ENCODE peak calls at places on chromosomes 7 and 10, in six cellular contexts. E is lower lobe of right lung, C is fibroblast of villous mesenchyme, T is cardiac muscle cell, L is fibroblast of lung, O is Panc1. P is an unnamed sample.

GRCh38 chr7:111813306-111813705 is 251.0 kb upstream of the IMMP2L start:
- DNase-seq in E (no peak), C (no peak), T (no peak), L (no peak), O (no peak), P (no peak)

GRCh38 chr10:121185816-121186215 is 334.7 kb downstream of the WDR11 start:
- DNase-seq in E (no peak), C (no peak), T (no peak), L (no peak), O (no peak), P (no peak)

GRCh38 chr7:123643495-123644428 is 11.9 kb upstream of the LMOD2 start:
- DNase-seq in E (no peak), C (peak; percentile 82), T (peak; percentile 83), L (peak; percentile 81), O (no peak), P (peak; percentile 29)

GRCh38 chr10:110176626-110177025 is 30.8 kb upstream of the MXI1 start:
- DNase-seq in E (no peak), C (no peak), T (no peak), L (peak; percentile 7), O (no peak), P (no peak)

GRCh38 chr10:116694253-116694926 is 48.0 kb downstream of the HSPA12A start:
- DNase-seq in E (no peak), C (no peak), T (no peak), L (peak; percentile 7), O (no peak), P (no peak)

GRCh38 chr10:47297796-47298540 is 2.0 kb upstream of the GDF10 start:
- DNase-seq in E (no peak), C (no peak), T (no peak), L (no peak), O (no peak), P (no peak)

GRCh38 chr10:22252286-22252800 is 34.5 kb upstream of the EBLN1 start:
- DNase-seq in E (peak; percentile 61), C (peak; percentile 16), T (peak; percentile 84), L (peak; percentile 60), O (no peak), P (peak; percentile 32)

GRCh38 chr10:124035306-124035927 is 58.0 kb downstream of the CHST15 start:
- DNase-seq in E (no peak), C (no peak), T (no peak), L (no peak), O (no peak), P (no peak)

GRCh38 chr7:17654940-17655339 is 285.4 kb downstream of the SNX13 start:
- DNase-seq in E (no peak), C (no peak), T (no peak), L (no peak), O (no peak), P (no peak)

GRCh38 chr7:17646181-17646956 is 293.9 kb downstream of the SNX13 start:
- DNase-seq in E (no peak), C (peak; percentile 67), T (peak; percentile 75), L (peak; percentile 52), O (peak; percentile 69), P (peak; percentile 26)

GRCh38 chr7:17651296-17651695 is 289.0 kb downstream of the SNX13 start:
- DNase-seq in E (no peak), C (no peak), T (peak; percentile 18), L (peak; percentile 9), O (no peak), P (no peak)

DNA sequence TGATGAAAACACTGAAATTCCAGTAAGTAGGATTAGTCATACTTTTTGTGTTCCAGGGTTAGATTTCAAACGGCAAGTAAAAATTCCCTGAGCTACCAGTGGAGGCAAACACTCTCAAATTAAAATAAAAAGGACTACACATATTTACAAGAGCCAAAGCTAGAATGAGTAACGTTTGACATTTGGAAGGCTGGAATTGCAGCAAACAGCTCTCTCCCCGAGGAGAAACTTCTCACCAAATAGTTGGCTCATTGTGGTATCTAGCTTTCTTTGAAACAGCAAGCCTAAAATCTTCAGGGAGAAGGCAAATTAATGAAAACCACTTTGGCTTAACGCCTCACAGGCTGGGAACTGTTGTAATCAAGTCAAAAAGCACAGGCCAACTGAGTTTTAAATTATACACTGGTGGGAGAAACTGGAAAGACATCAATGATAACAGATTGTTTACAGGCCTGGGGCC is 288.3 kb downstream of the SNX13 start:
- DNase-seq in E (no peak), C (peak; percentile 79), T (peak; percentile 93), L (peak; percentile 92), O (no peak), P (no peak)
- TF ChIP-seq CTCF in E (no peak), C (peak; percentile 20), T (peak; percentile 45), L (peak; percentile 34), O (no peak), P (no peak)

GRCh38 chr10:69801434-69802315 is at the start of gene COL13A1:
- DNase-seq in E (peak; percentile 55), C (peak; percentile 69), T (peak; percentile 72), L (peak; percentile 79), O (no peak), P (peak; percentile 39)
- TF ChIP-seq CTCF in E (no peak), C (no peak), T (no peak), L (no peak), O (no peak), P (no peak)

DNA sequence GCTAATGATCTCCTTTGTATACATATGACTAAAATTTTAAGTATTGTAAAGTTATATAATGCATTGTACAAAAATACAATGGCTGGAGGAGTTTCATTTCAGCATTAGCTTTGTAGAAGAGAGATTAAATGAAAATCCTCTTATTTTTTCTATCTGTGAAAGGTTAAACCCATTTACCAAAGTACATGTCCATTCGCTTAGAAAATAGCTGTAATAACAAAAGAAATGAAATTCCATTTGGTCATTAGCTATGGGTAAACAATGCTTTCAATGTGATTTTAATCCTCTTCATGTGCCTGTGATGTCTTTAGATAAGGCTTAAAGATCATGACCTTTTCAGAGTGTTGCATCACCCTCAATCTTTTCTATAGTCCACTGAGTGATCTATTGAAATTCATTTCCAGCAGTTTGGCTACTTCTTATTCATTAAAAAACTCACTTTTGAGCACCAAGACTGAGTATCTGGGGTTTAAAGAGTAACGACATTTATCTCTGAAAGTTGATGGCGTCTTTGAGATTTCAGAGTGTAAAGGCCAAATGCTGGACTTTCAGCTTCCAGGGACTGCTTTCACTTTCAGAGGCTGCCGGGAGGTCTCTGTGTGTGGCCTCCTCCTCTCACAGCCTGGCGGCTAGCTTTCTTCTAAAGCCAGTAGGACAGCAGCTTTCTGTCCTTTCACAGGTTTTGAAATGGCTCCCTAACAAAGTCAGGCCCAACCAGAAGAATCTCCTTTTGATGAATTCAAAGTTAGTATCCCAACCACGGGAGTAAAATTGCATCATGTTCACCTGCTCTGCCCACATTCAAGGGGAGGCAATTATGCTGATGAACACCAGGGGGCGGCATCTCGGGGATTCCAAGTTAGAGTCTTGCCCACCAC is 701.4 kb upstream of the COBL start:
- DNase-seq in E (no peak), C (peak; percentile 8), T (no peak), L (no peak), O (peak; percentile 30), P (peak; percentile 69)
- TF ChIP-seq CTCF in E (peak; percentile 43), C (peak; percentile 35), T (no peak), L (no peak), O (peak; percentile 76), P (peak; percentile 68)

DNA sequence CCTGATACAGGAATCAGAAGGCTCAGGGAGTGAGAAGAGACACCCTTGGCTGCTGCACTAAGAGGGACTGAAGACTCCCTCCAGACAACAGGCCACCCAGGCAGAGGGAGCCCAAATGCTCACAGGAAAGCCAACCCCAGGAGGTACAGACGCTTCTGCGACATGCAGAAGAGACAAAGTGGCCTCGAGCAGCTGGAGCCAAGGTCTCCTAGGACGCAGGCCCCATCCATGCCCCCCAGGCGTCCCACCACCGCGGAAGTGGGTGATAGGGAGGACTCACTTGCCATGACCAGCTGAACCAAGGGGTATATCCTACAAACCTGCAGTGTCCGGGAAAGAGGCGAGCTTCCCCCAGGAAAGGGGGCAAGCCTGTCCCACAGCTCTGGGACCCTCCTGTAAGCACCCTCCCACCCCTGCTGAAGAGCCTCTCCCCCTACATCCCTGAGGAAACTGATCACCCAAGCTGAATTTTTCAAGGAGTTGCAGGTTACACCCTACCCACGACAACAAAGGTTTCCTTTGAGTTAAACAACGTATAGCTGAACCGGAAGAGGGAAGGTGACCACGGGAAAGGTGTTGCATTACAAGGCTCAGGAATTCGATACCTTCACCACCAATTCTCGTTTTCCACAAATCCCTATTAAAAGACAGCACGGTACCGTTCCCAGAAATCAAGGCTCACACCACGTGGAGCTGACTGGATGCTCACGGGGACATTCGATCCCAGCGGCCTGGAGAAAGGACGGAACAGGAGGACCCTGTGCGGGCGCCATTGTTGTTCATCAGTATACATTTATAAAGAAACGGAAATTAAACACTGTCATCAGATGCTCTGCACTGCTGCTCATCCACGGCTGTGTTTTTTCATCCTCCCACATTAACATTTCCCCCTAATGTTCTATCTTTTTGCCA is 56.6 kb downstream of the CTBP2 start:
- DNase-seq in E (no peak), C (no peak), T (no peak), L (no peak), O (no peak), P (no peak)
- TF ChIP-seq CTCF in E (no peak), C (no peak), T (no peak), L (no peak), O (no peak), P (no peak)

GRCh38 chr10:113475381-113475807 is 77.5 kb upstream of the HABP2 start:
- DNase-seq in E (no peak), C (no peak), T (peak; percentile 21), L (peak; percentile 91), O (no peak), P (no peak)
- TF ChIP-seq CTCF in E (no peak), C (no peak), T (no peak), L (no peak), O (no peak), P (no peak)

GRCh38 chr7:44488955-44489354 is 1.5 kb downstream of the NUDCD3 start:
- DNase-seq in E (no peak), C (no peak), T (no peak), L (no peak), O (no peak), P (no peak)

GRCh38 chr7:44491229-44491628 is 771 bp upstream of the NUDCD3 start:
- DNase-seq in E (no peak), C (no peak), T (no peak), L (no peak), O (no peak), P (no peak)

GRCh38 chr7:44486693-44487092 is 3.8 kb downstream of the NUDCD3 start:
- DNase-seq in E (no peak), C (peak; percentile 14), T (peak; percentile 34), L (peak; percentile 37), O (no peak), P (peak; percentile 24)

GRCh38 chr7:44489955-44490350 is 505 bp downstream of the NUDCD3 start:
- DNase-seq in E (peak; percentile 46), C (peak; percentile 36), T (peak; percentile 12), L (no peak), O (no peak), P (peak; percentile 32)

GRCh38 chr7:44490351-44491200 is at the start of gene NUDCD3:
- DNase-seq in E (peak; percentile 90), C (peak; percentile 84), T (peak; percentile 86), L (peak; percentile 83), O (peak; percentile 74), P (peak; percentile 91)
- TF ChIP-seq CTCF in E (peak; percentile 19), C (peak; percentile 32), T (peak; percentile 31), L (peak; percentile 15), O (peak; percentile 33), P (no peak)

GRCh38 chr7:113756250-113756649 is 162.6 kb downstream of the PPP1R3A start:
- DNase-seq in E (no peak), C (no peak), T (no peak), L (no peak), O (no peak), P (no peak)
- TF ChIP-seq CTCF in E (no peak), C (no peak), T (no peak), L (no peak), O (no peak), P (no peak)

P was measured in Calu3.